ENCODE peak calls at places on chromosomes 3 and 15, in four cellular contexts. I, L, Y and S are unnamed samples.

GRCh38 chr15:26848498-26848897 is 18.4 kb upstream of the GABRA5 start:
- DNase-seq in I (no peak), L (no peak), Y (no peak), S (no peak)

GRCh38 chr15:41483115-41483514 is 10.6 kb upstream of the ITPKA start:
- DNase-seq in I (no peak), L (no peak), Y (no peak), S (peak; percentile 82)

GRCh38 chr3:3783155-3783554 is 16.1 kb upstream of the LRRN1 start:
- DNase-seq in I (no peak), L (no peak), Y (no peak), S (no peak)

GRCh38 chr15:68817304-68818087 is 3.2 kb downstream of the ANP32A start:
- DNase-seq in I (peak; percentile 76), L (peak; percentile 69), Y (peak; percentile 35), S (peak; percentile 76)

GRCh38 chr15:63971427-63971805 is 74.9 kb downstream of the DAPK2 start:
- DNase-seq in I (no peak), L (no peak), Y (no peak), S (no peak)

GRCh38 chr15:76035593-76035992 is 23.4 kb upstream of the NRG4 start:
- DNase-seq in I (no peak), L (no peak), Y (no peak), S (no peak)

GRCh38 chr3:156728267-156728985 is 54.0 kb downstream of the TIPARP start:
- DNase-seq in I (no peak), L (no peak), Y (no peak), S (no peak)

GRCh38 chr3:25433868-25434267 is 5.8 kb downstream of the RARB start:
- DNase-seq in I (peak; percentile 84), L (peak; percentile 25), Y (no peak), S (no peak)

GRCh38 chr3:18390024-18390660 is 35.0 kb downstream of the SATB1 start:
- DNase-seq in I (no peak), L (no peak), Y (no peak), S (no peak)

GRCh38 chr3:113695426-113695817 is 1.0 kb downstream of the USF3 start:
- DNase-seq in I (peak; percentile 23), L (no peak), Y (no peak), S (peak; percentile 20)

DNA sequence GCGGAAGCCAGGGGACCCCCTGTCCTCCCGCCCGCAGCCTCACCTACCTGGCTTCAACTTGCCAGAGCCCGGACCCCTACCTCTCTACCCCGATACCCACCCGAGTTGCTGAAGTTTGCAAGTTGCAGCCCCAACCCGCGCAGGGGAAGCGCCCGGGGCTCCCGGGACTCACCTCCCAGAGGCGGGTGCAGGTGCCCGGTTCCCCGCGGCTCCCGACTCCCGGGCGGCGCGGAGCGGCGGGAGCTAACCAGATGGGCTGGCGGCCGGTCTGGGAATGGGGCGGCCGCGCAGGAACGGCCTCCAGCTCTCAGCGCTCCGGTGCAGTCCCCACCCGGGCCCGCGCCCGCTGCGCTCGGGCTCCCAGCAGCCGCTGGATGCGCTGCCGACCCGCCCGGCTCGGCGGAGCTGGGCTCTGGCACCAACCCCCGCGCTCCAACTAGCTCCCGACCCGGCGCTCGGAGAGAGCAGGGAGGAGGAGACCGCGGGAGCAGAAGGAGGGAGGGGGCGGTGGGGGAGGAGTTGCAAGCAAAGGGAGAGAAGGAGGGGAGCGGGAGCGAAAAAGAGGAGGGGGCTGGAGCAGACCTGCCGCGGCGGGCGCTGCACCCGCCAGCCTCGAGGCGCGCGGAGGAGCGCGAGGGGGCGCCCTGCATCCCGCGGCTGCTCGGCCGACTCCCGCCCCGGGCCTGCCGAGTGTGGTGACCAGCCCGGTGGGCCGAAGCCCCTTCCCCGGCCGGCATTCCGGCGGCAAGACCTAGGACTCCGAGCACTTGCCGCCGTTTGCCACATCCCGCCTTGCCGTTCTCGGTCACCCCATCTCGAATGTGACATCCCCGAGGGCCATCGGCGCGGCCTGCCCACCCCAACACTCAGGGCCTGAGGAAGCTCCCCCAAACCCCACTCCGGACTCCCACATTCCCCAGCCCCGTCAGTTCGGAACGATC is at the start of gene SEMA5B:
- DNase-seq in I (peak; percentile 26), L (peak; percentile 31), Y (peak; percentile 75), S (peak; percentile 77)
- TF ChIP-seq CTCF in I (peak; percentile 38), L (peak; percentile 68), Y (peak; percentile 54), S (peak; percentile 59)

GRCh38 chr15:46309914-46310313 is 675.1 kb downstream of the SQOR start:
- DNase-seq in I (no peak), L (no peak), Y (no peak), S (no peak)

DNA sequence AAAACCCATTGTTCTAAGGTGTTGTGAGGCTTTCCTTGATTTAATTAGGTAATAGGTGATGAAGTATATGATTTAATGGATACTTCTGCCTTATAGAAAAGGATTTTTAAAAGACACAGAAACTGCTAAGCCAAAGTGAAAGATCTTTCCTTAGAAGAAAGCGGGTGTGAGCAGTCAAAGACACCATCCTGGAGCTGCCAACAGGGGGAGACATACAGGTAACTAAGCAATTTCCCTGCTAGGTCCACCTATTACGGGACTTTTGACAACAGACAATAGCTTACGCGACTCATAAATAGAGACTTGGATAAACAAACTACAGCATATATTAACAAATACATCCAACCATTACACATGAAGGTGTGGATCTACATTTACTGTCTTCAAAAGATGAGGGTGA is 669.5 kb downstream of the SQOR start:
- DNase-seq in I (no peak), L (no peak), Y (no peak), S (no peak)
- TF ChIP-seq CTCF in I (peak; percentile 22), L (peak; percentile 29), Y (peak; percentile 67), S (no peak)

DNA sequence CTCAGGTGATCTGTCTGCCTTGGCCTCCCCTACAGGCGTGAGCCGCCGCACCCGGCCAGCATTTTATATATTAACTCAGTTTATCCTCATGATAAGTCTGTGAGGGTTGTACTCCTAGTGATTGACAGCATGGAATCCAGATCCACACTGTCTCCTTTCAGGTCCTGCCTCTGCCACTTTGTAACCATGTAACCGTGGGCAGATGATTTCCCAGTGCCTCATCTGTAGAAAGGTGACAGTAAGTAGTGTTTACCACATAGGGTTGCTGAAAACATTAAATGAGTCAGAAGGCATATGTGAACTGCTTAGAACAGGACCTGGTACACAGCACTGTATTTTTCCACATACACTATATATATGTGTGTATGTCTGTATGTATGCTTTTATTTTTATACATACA is 2.4 kb downstream of the FYTTD1 start:
- DNase-seq in I (no peak), L (no peak), Y (no peak), S (no peak)
- TF ChIP-seq CTCF in I (no peak), L (no peak), Y (no peak), S (no peak)

GRCh38 chr15:84671211-84671610 is 13.2 kb upstream of the NMB start:
- DNase-seq in I (peak; percentile 89), L (no peak), Y (no peak), S (no peak)

GRCh38 chr15:84669726-84670125 is 11.7 kb upstream of the NMB start:
- DNase-seq in I (no peak), L (no peak), Y (no peak), S (no peak)

GRCh38 chr15:84666373-84666772 is 8.4 kb upstream of the NMB start:
- DNase-seq in I (no peak), L (no peak), Y (no peak), S (no peak)

GRCh38 chr15:84668221-84668982 is 10.4 kb upstream of the NMB start:
- DNase-seq in I (no peak), L (no peak), Y (no peak), S (no peak)
- TF ChIP-seq CTCF in I (no peak), L (no peak), Y (no peak), S (no peak)

GRCh38 chr3:87792532-87793321 is 266.1 kb downstream of the CGGBP1 start:
- DNase-seq in I (peak; percentile 0), L (no peak), Y (peak; percentile 26), S (peak; percentile 21)
- TF ChIP-seq CTCF in I (no peak), L (no peak), Y (peak; percentile 23), S (no peak)

DNA sequence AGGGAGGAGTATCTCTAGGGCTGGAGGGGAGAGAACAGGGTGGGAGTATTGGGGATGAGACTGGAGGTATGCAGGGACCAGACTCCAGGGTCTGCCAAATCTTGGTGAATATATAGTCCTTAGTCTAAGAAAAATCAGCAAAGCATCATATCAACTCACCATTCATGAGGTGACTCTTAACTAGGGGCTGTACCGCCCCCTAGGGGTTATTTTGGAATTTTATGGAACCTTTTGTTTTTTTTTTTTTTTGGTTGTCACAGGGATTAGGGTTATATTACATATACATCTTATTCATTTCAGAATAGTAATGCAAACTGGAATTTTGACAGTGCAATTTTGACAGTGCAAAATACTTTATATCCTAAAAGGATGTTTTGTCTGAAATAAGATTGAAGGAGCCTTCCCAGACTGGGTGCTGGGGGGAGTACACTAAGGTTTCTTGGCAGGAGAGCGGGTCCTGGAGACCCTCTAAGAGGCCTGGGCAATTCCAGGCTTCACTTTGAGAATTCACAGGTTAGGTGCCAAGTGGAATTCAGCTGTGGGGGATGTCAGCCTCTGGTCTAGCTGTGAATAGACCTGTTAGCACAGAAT is 7.5 kb downstream of the CMTM7 start:
- DNase-seq in I (peak; percentile 75), L (no peak), Y (no peak), S (peak; percentile 53)
- TF ChIP-seq CTCF in I (peak; percentile 63), L (peak; percentile 64), Y (peak; percentile 79), S (peak; percentile 30)

DNA sequence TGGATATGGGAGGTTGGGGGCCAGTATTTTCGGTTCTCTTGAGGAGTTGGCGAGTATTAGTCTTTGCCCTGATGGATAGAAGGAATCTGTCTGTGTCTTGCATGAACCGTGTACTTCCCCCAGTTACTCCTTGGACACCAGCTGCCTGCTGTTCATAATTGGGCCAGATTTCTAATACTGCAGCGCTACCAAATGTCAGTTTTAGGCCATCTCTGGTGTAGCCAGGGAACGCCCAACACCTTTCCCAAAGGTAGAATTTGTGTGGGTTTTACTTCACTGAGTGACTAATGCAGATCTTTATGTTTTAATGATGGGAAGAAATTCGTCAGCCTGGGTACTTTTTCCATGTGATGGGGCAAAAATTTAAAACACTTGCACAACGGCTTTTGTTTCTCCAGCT is 18.4 kb downstream of the FLNB start:
- DNase-seq in I (no peak), L (no peak), Y (no peak), S (no peak)
- TF ChIP-seq CTCF in I (no peak), L (no peak), Y (no peak), S (no peak)

GRCh38 chr15:77940548-77940947 is 137.0 kb downstream of the TBC1D2B start:
- DNase-seq in I (no peak), L (no peak), Y (no peak), S (no peak)

GRCh38 chr15:77942611-77943211 is 134.8 kb downstream of the TBC1D2B start:
- DNase-seq in I (no peak), L (no peak), Y (no peak), S (no peak)

GRCh38 chr15:77939851-77940250 is 137.7 kb downstream of the TBC1D2B start:
- DNase-seq in I (no peak), L (no peak), Y (no peak), S (no peak)

GRCh38 chr15:77944002-77944867 is 133.3 kb downstream of the TBC1D2B start:
- DNase-seq in I (peak; percentile 89), L (peak; percentile 90), Y (peak; percentile 75), S (peak; percentile 80)
- TF ChIP-seq CTCF in I (no peak), L (no peak), Y (no peak), S (no peak)